ENCODE peak calls at places on chromosome 21, in seven cellular contexts. R is H4; I is RKO; B is cardiac fibroblast; N is KBM-7; T is Kasumi-1; Z is activated CD4-positive, alpha-beta T cell treated with anti-CD3 and anti-CD28 coated beads for 36 hours. U is an unnamed sample.

GRCh38 chr21:29298348-29299045 is at the start of gene BACH1:
- DNase-seq in R (peak), I (peak), B (peak), N (peak), T (peak), Z (peak), U (peak)

GRCh38 chr21:36207577-36208320 is 51.1 kb downstream of the DOP1B start:
- DNase-seq in R (peak), I (no peak), B (no peak), N (no peak), T (no peak), Z (peak), U (no peak)

GRCh38 chr21:36029309-36029708 is 31.0 kb downstream of the SETD4 start:
- DNase-seq in R (no peak), I (no peak), B (no peak), N (no peak), T (no peak), Z (no peak), U (no peak)

GRCh38 chr21:35945089-35945671 is 115.1 kb downstream of the SETD4 start:
- DNase-seq in R (no peak), I (no peak), B (no peak), N (no peak), T (no peak), Z (no peak), U (no peak)

GRCh38 chr21:45559216-45560105 is 17.2 kb upstream of the SLC19A1 start:
- DNase-seq in R (no peak), I (no peak), B (no peak), N (no peak), T (no peak), Z (no peak), U (no peak)

GRCh38 chr21:20451051-20451450 is 547.2 kb upstream of the NCAM2 start:
- DNase-seq in R (peak), I (no peak), B (no peak), N (no peak), T (no peak), Z (peak), U (no peak)

GRCh38 chr21:28633803-28634572 is 358.7 kb downstream of the LTN1 start:
- DNase-seq in R (peak), I (peak), B (peak), N (no peak), T (no peak), Z (peak), U (no peak)

GRCh38 chr21:20774737-20775136 is 223.5 kb upstream of the NCAM2 start:
- DNase-seq in R (no peak), I (no peak), B (no peak), N (no peak), T (no peak), Z (no peak), U (no peak)

GRCh38 chr21:42653492-42654061 is at the start of gene PDE9A:
- DNase-seq in R (no peak), I (no peak), B (no peak), N (no peak), T (no peak), Z (peak), U (peak)

GRCh38 chr21:31343680-31344480 is at the start of gene TIAM1:
- DNase-seq in R (peak), I (no peak), B (peak), N (no peak), T (peak), Z (peak), U (no peak)

GRCh38 chr21:29678616-29679015 is 261.2 kb downstream of the GRIK1 start:
- DNase-seq in R (no peak), I (no peak), B (peak), N (no peak), T (no peak), Z (no peak), U (no peak)

GRCh38 chr21:46035809-46036695 is 54.5 kb downstream of the COL6A1 start:
- DNase-seq in R (no peak), I (no peak), B (peak), N (no peak), T (no peak), Z (no peak), U (no peak)

GRCh38 chr21:41425954-41426655 is at the start of gene MX1:
- DNase-seq in R (peak), I (peak), B (peak), N (no peak), T (peak), Z (peak), U (peak)

GRCh38 chr21:44372616-44373015 is 19.2 kb downstream of the TRPM2 start:
- DNase-seq in R (no peak), I (no peak), B (no peak), N (no peak), T (no peak), Z (no peak), U (no peak)

GRCh38 chr21:25881524-25882376 is 147.0 kb downstream of the GABPA start:
- DNase-seq in R (peak), I (peak), B (peak), N (peak), T (peak), Z (peak), U (peak)

GRCh38 chr21:35643176-35643575 is 417.1 kb downstream of the SETD4 start:
- DNase-seq in R (no peak), I (no peak), B (peak), N (no peak), T (no peak), Z (no peak), U (no peak)

GRCh38 chr21:39126486-39126806 is 56.8 kb downstream of the PSMG1 start:
- DNase-seq in R (no peak), I (no peak), B (no peak), N (no peak), T (no peak), Z (no peak), U (no peak)

GRCh38 chr21:30014883-30015282 is 75.1 kb upstream of the GRIK1 start:
- DNase-seq in R (no peak), I (no peak), B (no peak), N (no peak), T (no peak), Z (no peak), U (no peak)

GRCh38 chr21:41899431-41900202 is 20.5 kb upstream of the PRDM15 start:
- DNase-seq in R (no peak), I (no peak), B (no peak), N (no peak), T (peak), Z (peak), U (no peak)

GRCh38 chr21:41823166-41823565 is 56.0 kb downstream of the PRDM15 start:
- DNase-seq in R (no peak), I (no peak), B (no peak), N (no peak), T (no peak), Z (no peak), U (no peak)

GRCh38 chr21:34544032-34544496 is 32.1 kb upstream of the KCNE1 start:
- DNase-seq in R (peak), I (peak), B (peak), N (peak), T (peak), Z (peak), U (peak)

GRCh38 chr21:33007747-33008146 is 18.0 kb upstream of the OLIG2 start:
- DNase-seq in R (no peak), I (no peak), B (no peak), N (no peak), T (peak), Z (no peak), U (no peak)

GRCh38 chr21:45763506-45763905 is 120.0 kb downstream of the PCBP3 start:
- DNase-seq in R (no peak), I (no peak), B (no peak), N (no peak), T (no peak), Z (no peak), U (no peak)

GRCh38 chr21:45223236-45223992 is 64.3 kb downstream of the POFUT2 start:
- DNase-seq in R (no peak), I (no peak), B (no peak), N (no peak), T (no peak), Z (no peak), U (no peak)

GRCh38 chr21:45261093-45261492 is 26.6 kb downstream of the POFUT2 start:
- DNase-seq in R (no peak), I (no peak), B (no peak), N (no peak), T (no peak), Z (no peak), U (no peak)

GRCh38 chr21:34743831-34744230 is 75.0 kb downstream of the CLIC6 start:
- DNase-seq in R (no peak), I (peak), B (peak), N (no peak), T (no peak), Z (no peak), U (no peak)